ENCODE peak calls at places on chromosomes 7 and 10, in nine cellular contexts. X, F, Y, W, M, R, S, A and J are unnamed samples.

GRCh38 chr7:131002600-131002999 is 268.6 kb upstream of the KLF14 start:
- DNase-seq in X (no peak), F (no peak), Y (no peak), W (no peak), M (no peak), R (no peak), S (no peak), A (no peak), J (no peak)

GRCh38 chr10:50641636-50642035 is 17.9 kb upstream of the SGMS1 start:
- DNase-seq in X (no peak), F (no peak), Y (no peak), W (peak; percentile 28), M (no peak), R (no peak), S (no peak), A (no peak), J (no peak)

GRCh38 chr10:86685416-86685815 is 17.1 kb downstream of the LDB3 start:
- DNase-seq in X (no peak), F (no peak), Y (no peak), W (no peak), M (no peak), R (no peak), S (no peak), A (no peak), J (no peak)

GRCh38 chr7:148763622-148764021 is 64.9 kb downstream of the CUL1 start:
- DNase-seq in X (no peak), F (peak; percentile 2), Y (no peak), W (peak; percentile 10), M (no peak), R (no peak), S (no peak), A (no peak), J (no peak)

GRCh38 chr7:19066109-19066508 is 51.3 kb downstream of the TWIST1 start:
- DNase-seq in X (no peak), F (peak; percentile 46), Y (no peak), W (no peak), M (no peak), R (no peak), S (no peak), A (no peak), J (no peak)

GRCh38 chr10:15227611-15228372 is 59.3 kb upstream of the NMT2 start:
- DNase-seq in X (no peak), F (peak; percentile 74), Y (no peak), W (peak; percentile 62), M (no peak), R (no peak), S (no peak), A (no peak), J (no peak)

GRCh38 chr7:70935854-70936253 is 196.1 kb upstream of the GALNT17 start:
- DNase-seq in X (no peak), F (no peak), Y (no peak), W (no peak), M (no peak), R (no peak), S (no peak), A (no peak), J (no peak)

GRCh38 chr10:58932126-58932525 is 244.3 kb upstream of the PHYHIPL start:
- DNase-seq in X (no peak), F (peak; percentile 85), Y (no peak), W (peak; percentile 22), M (no peak), R (no peak), S (no peak), A (no peak), J (no peak)

GRCh38 chr10:123967626-123968243 is 76.1 kb upstream of the CPXM2 start:
- DNase-seq in X (peak; percentile 76), F (peak; percentile 54), Y (peak; percentile 14), W (peak; percentile 54), M (peak; percentile 31), R (peak; percentile 66), S (peak; percentile 56), A (peak; percentile 85), J (peak; percentile 54)

GRCh38 chr7:47482013-47482761 is 99.7 kb downstream of the TNS3 start:
- DNase-seq in X (no peak), F (peak; percentile 93), Y (no peak), W (peak; percentile 96), M (no peak), R (peak; percentile 7), S (peak; percentile 83), A (peak; percentile 56), J (peak; percentile 81)

GRCh38 chr7:91066627-91067026 is 197.6 kb upstream of the FZD1 start:
- DNase-seq in X (no peak), F (no peak), Y (no peak), W (no peak), M (no peak), R (no peak), S (no peak), A (no peak), J (no peak)

GRCh38 chr10:132676193-132676891 is 109.6 kb downstream of the NKX6-2 start:
- DNase-seq in X (no peak), F (no peak), Y (no peak), W (no peak), M (no peak), R (no peak), S (no peak), A (no peak), J (no peak)

GRCh38 chr10:70761031-70761601 is 24.1 kb downstream of the TBATA start:
- DNase-seq in X (no peak), F (peak; percentile 25), Y (no peak), W (no peak), M (no peak), R (no peak), S (peak; percentile 49), A (no peak), J (no peak)

GRCh38 chr7:130143334-130143732 is 61.9 kb downstream of the TMEM209 start:
- DNase-seq in X (no peak), F (no peak), Y (no peak), W (no peak), M (no peak), R (no peak), S (no peak), A (no peak), J (no peak)

GRCh38 chr7:36261019-36261754 is 108.1 kb downstream of the EEPD1 start:
- DNase-seq in X (no peak), F (no peak), Y (no peak), W (peak; percentile 65), M (no peak), R (no peak), S (no peak), A (no peak), J (no peak)

GRCh38 chr7:76054129-76055120 is 6.5 kb downstream of the MDH2 start:
- DNase-seq in X (no peak), F (peak; percentile 51), Y (no peak), W (peak; percentile 81), M (no peak), R (peak; percentile 9), S (no peak), A (peak; percentile 84), J (peak; percentile 18)

GRCh38 chr10:104246981-104247380 is 7.7 kb upstream of the GSTO1 start:
- DNase-seq in X (no peak), F (peak; percentile 43), Y (no peak), W (peak; percentile 96), M (no peak), R (no peak), S (no peak), A (no peak), J (no peak)

GRCh38 chr7:134854816-134855215 is 75.4 kb downstream of the CALD1 start:
- DNase-seq in X (no peak), F (peak; percentile 48), Y (no peak), W (peak; percentile 85), M (peak; percentile 13), R (peak; percentile 20), S (peak; percentile 47), A (no peak), J (peak; percentile 71)

GRCh38 chr10:48496831-48497792 is 107.8 kb downstream of the ARHGAP22 start:
- DNase-seq in X (no peak), F (peak; percentile 73), Y (no peak), W (peak; percentile 80), M (no peak), R (peak; percentile 81), S (peak; percentile 49), A (peak; percentile 36), J (peak; percentile 73)

GRCh38 chr10:86594535-86594934 is 59.8 kb upstream of the OPN4 start:
- DNase-seq in X (no peak), F (peak; percentile 59), Y (no peak), W (peak; percentile 56), M (no peak), R (no peak), S (no peak), A (no peak), J (no peak)

GRCh38 chr10:46549171-46550075 is 7.0 kb downstream of the GPRIN2 start:
- DNase-seq in X (peak; percentile 12), F (no peak), Y (no peak), W (no peak), M (peak; percentile 22), R (no peak), S (peak; percentile 36), A (no peak), J (no peak)

GRCh38 chr7:2757904-2758672 is 70.1 kb downstream of the AMZ1 start:
- DNase-seq in X (peak; percentile 44), F (peak; percentile 97), Y (peak; percentile 24), W (peak; percentile 99), M (peak; percentile 74), R (peak; percentile 53), S (peak; percentile 52), A (peak; percentile 87), J (peak; percentile 83)

GRCh38 chr7:96481831-96482230 is 159.9 kb upstream of the SLC25A13 start:
- DNase-seq in X (no peak), F (peak; percentile 36), Y (no peak), W (no peak), M (no peak), R (no peak), S (no peak), A (no peak), J (no peak)

GRCh38 chr10:73032536-73032935 is 64.1 kb downstream of the P4HA1 start:
- DNase-seq in X (no peak), F (no peak), Y (no peak), W (no peak), M (no peak), R (no peak), S (no peak), A (no peak), J (no peak)

GRCh38 chr10:44925224-44925623 is 14.1 kb downstream of the TMEM72 start:
- DNase-seq in X (no peak), F (no peak), Y (peak; percentile 8), W (no peak), M (no peak), R (peak; percentile 49), S (no peak), A (no peak), J (peak; percentile 33)

GRCh38 chr10:108014902-108015177 is 850.3 kb upstream of the SORCS1 start:
- DNase-seq in X (no peak), F (no peak), Y (no peak), W (no peak), M (no peak), R (no peak), S (no peak), A (no peak), J (no peak)

GRCh38 chr7:10612950-10613349 is 360.7 kb upstream of the PHF14 start:
- DNase-seq in X (no peak), F (no peak), Y (no peak), W (no peak), M (no peak), R (no peak), S (no peak), A (no peak), J (no peak)

GRCh38 chr7:146892151-146892550 is 775.5 kb downstream of the CNTNAP2 start:
- DNase-seq in X (no peak), F (no peak), Y (no peak), W (no peak), M (no peak), R (no peak), S (no peak), A (no peak), J (no peak)

GRCh38 chr7:135550196-135550595 is 7.5 kb upstream of the NUP205 start:
- DNase-seq in X (no peak), F (no peak), Y (no peak), W (no peak), M (no peak), R (no peak), S (no peak), A (no peak), J (no peak)

GRCh38 chr7:87398441-87398840 is 53.0 kb downstream of the CROT start:
- DNase-seq in X (no peak), F (peak; percentile 77), Y (no peak), W (peak; percentile 69), M (no peak), R (no peak), S (no peak), A (peak; percentile 68), J (no peak)

GRCh38 chr10:69807122-69807521 is 5.4 kb downstream of the COL13A1 start:
- DNase-seq in X (no peak), F (peak; percentile 83), Y (no peak), W (peak; percentile 70), M (no peak), R (no peak), S (no peak), A (peak; percentile 75), J (no peak)